ENCODE peak calls at places on chromosomes 16 and 17, in five cellular contexts. One of them, this sample, is unnamed. For H3K36me3 and H3K4me1, the result is how much of the 10 kb centered on the place peaks cover.

GRCh38 chr17:57604771-57605733 is 140.0 kb downstream of the CCDC182 start:
- DNase-seq in heart left ventricle: no peak
- DNase-seq in GM23338: peak
- DNase-seq in prostate gland: peak
- DNase-seq in naive thymus-derived CD4-positive, alpha-beta T cell: peak
- DNase-seq in this sample: peak

GRCh38 chr17:1486802-1487695 is 5.4 kb downstream of the MYO1C start:
- DNase-seq in heart left ventricle: peak
- DNase-seq in GM23338: peak
- DNase-seq in prostate gland: peak
- DNase-seq in naive thymus-derived CD4-positive, alpha-beta T cell: peak
- DNase-seq in this sample: peak

GRCh38 chr16:1794221-1794871 is 841 bp upstream of the IGFALS start:
- DNase-seq in heart left ventricle: no peak
- DNase-seq in GM23338: no peak
- DNase-seq in prostate gland: no peak
- DNase-seq in naive thymus-derived CD4-positive, alpha-beta T cell: no peak
- DNase-seq in this sample: no peak

GRCh38 chr17:1865252-1866037 is 35.6 kb downstream of the RPA1 start:
- DNase-seq in heart left ventricle: no peak
- DNase-seq in GM23338: peak
- DNase-seq in prostate gland: peak
- DNase-seq in naive thymus-derived CD4-positive, alpha-beta T cell: peak
- DNase-seq in this sample: peak

GRCh38 chr16:4795181-4795827 is at the start of gene SMIM22:
- DNase-seq in heart left ventricle: no peak
- DNase-seq in GM23338: peak
- DNase-seq in prostate gland: no peak
- DNase-seq in naive thymus-derived CD4-positive, alpha-beta T cell: no peak
- DNase-seq in this sample: no peak

GRCh38 chr17:11908711-11909146 is 88.5 kb downstream of the ZNF18 start:
- DNase-seq in heart left ventricle: no peak
- DNase-seq in GM23338: no peak
- DNase-seq in prostate gland: no peak
- DNase-seq in naive thymus-derived CD4-positive, alpha-beta T cell: no peak
- DNase-seq in this sample: no peak

GRCh38 chr16:4772351-4772750 is 5.4 kb upstream of the ZNF500 start:
- DNase-seq in heart left ventricle: no peak
- DNase-seq in GM23338: no peak
- DNase-seq in prostate gland: no peak
- DNase-seq in naive thymus-derived CD4-positive, alpha-beta T cell: no peak
- DNase-seq in this sample: no peak

GRCh38 chr17:45131616-45132301 is 556 bp downstream of the PLCD3 start:
- DNase-seq in heart left ventricle: peak
- DNase-seq in GM23338: peak
- DNase-seq in prostate gland: no peak
- DNase-seq in naive thymus-derived CD4-positive, alpha-beta T cell: peak
- DNase-seq in this sample: peak

GRCh38 chr16:2292221-2292620 is 24.3 kb upstream of the RNPS1 start:
- DNase-seq in heart left ventricle: no peak
- DNase-seq in GM23338: no peak
- DNase-seq in prostate gland: no peak
- DNase-seq in naive thymus-derived CD4-positive, alpha-beta T cell: no peak
- DNase-seq in this sample: no peak

GRCh38 chr16:48499822-48500440 is 110.0 kb downstream of the N4BP1 start:
- DNase-seq in heart left ventricle: no peak
- DNase-seq in GM23338: no peak
- DNase-seq in prostate gland: peak
- DNase-seq in naive thymus-derived CD4-positive, alpha-beta T cell: no peak
- DNase-seq in this sample: no peak

GRCh38 chr17:49715717-49716279 is 8.0 kb upstream of the SLC35B1 start:
- DNase-seq in heart left ventricle: no peak
- DNase-seq in GM23338: no peak
- DNase-seq in prostate gland: no peak
- DNase-seq in naive thymus-derived CD4-positive, alpha-beta T cell: no peak
- DNase-seq in this sample: peak

DNA sequence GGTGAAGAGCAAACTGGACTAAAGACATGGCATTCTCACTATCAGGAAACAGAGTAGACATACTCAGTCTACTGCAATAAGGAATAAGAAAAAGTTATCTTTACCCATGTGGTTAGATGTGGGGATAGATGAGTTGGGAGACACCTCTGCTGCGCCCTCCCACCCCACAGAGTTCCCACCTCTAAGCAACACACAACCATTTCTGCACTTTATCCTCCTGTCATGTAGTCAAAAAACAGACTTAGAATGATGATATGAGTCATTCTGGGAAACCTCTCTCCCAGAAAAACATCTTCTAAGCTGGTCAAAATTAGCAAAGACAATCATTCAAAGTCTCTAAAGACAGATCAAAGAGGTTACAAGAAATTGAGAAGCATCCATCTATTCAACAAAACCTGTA is 94.9 kb downstream of the CACNG1 start:
- DNase-seq in heart left ventricle: no peak
- DNase-seq in GM23338: no peak
- DNase-seq in prostate gland: no peak
- DNase-seq in naive thymus-derived CD4-positive, alpha-beta T cell: no peak
- DNase-seq in this sample: no peak
- H3K36me3 ChIP-seq in heart left ventricle: under half
- H3K36me3 ChIP-seq in GM23338: under half
- H3K36me3 ChIP-seq in prostate gland: under half
- H3K36me3 ChIP-seq in naive thymus-derived CD4-positive, alpha-beta T cell: under half
- H3K36me3 ChIP-seq in this sample: under half

DNA sequence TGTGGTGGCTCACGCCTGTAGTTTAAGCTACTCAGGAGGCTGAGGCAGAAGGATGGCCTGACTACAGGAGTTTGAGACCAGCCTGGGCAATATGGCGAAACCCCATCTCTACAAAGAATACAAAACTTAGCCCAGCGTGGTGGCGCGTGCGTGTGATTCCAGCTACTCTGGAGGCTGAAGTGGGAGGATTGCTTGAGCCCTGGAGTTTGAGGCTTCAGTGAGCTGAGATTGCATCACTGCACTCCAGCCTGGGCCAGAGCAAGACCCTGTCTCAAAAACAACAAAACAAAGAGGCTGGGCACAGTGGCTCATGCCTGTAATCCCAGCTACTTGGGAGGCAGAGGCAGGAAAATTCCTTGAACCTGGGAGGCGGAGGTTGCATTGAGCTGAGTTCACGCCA is 7.0 kb upstream of the CSNK1D start:
- DNase-seq in heart left ventricle: no peak
- DNase-seq in GM23338: no peak
- DNase-seq in prostate gland: no peak
- DNase-seq in naive thymus-derived CD4-positive, alpha-beta T cell: no peak
- DNase-seq in this sample: no peak
- H3K4me1 ChIP-seq in heart left ventricle: under half
- H3K4me1 ChIP-seq in GM23338: under half
- H3K4me1 ChIP-seq in prostate gland: under half
- H3K4me1 ChIP-seq in naive thymus-derived CD4-positive, alpha-beta T cell: under half
- H3K4me1 ChIP-seq in this sample: under half

GRCh38 chr16:189604-190186 is 9.4 kb downstream of the HBQ1 start:
- DNase-seq in heart left ventricle: no peak
- DNase-seq in GM23338: no peak
- DNase-seq in prostate gland: no peak
- DNase-seq in naive thymus-derived CD4-positive, alpha-beta T cell: no peak
- DNase-seq in this sample: no peak

GRCh38 chr16:191783-192294 is 11.6 kb downstream of the HBQ1 start:
- DNase-seq in heart left ventricle: no peak
- DNase-seq in GM23338: no peak
- DNase-seq in prostate gland: no peak
- DNase-seq in naive thymus-derived CD4-positive, alpha-beta T cell: no peak
- DNase-seq in this sample: no peak

GRCh38 chr16:187330-187729 is 7.1 kb downstream of the HBQ1 start:
- DNase-seq in heart left ventricle: no peak
- DNase-seq in GM23338: no peak
- DNase-seq in prostate gland: no peak
- DNase-seq in naive thymus-derived CD4-positive, alpha-beta T cell: no peak
- DNase-seq in this sample: no peak

GRCh38 chr16:185691-186090 is 5.4 kb downstream of the HBQ1 start:
- DNase-seq in heart left ventricle: no peak
- DNase-seq in GM23338: no peak
- DNase-seq in prostate gland: no peak
- DNase-seq in naive thymus-derived CD4-positive, alpha-beta T cell: no peak
- DNase-seq in this sample: no peak

DNA sequence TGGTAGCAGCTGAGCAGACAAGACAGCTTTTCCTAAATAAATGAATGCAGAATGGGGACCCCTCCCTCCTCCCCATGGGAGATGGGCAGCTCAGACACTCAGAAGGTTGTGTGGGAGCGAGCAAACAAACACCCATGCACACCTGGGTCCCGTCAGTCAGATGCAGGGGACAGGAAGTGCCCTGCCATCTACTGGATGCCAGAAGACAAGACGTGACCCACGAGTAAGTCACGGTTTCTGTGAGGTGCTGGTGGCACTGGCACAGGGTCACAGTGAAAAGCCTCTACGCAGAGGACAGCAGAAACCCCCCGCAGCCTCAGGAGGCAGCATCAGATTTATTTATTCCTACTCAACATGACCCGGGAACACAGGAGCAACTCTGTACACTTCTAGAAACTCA is 8.4 kb downstream of the HBQ1 start:
- DNase-seq in heart left ventricle: no peak
- DNase-seq in GM23338: peak
- DNase-seq in prostate gland: no peak
- DNase-seq in naive thymus-derived CD4-positive, alpha-beta T cell: peak
- DNase-seq in this sample: peak
- H3K36me3 ChIP-seq in heart left ventricle: half or more
- H3K36me3 ChIP-seq in GM23338: half or more
- H3K36me3 ChIP-seq in prostate gland: under half
- H3K36me3 ChIP-seq in naive thymus-derived CD4-positive, alpha-beta T cell: under half
- H3K36me3 ChIP-seq in this sample: under half

GRCh38 chr17:64329571-64329970 is 61.1 kb downstream of the PECAM1 start:
- DNase-seq in heart left ventricle: no peak
- DNase-seq in GM23338: no peak
- DNase-seq in prostate gland: no peak
- DNase-seq in naive thymus-derived CD4-positive, alpha-beta T cell: no peak
- DNase-seq in this sample: no peak
- H3K4me1 ChIP-seq in heart left ventricle: under half
- H3K4me1 ChIP-seq in GM23338: under half
- H3K4me1 ChIP-seq in prostate gland: under half
- H3K4me1 ChIP-seq in naive thymus-derived CD4-positive, alpha-beta T cell: under half
- H3K4me1 ChIP-seq in this sample: under half

DNA sequence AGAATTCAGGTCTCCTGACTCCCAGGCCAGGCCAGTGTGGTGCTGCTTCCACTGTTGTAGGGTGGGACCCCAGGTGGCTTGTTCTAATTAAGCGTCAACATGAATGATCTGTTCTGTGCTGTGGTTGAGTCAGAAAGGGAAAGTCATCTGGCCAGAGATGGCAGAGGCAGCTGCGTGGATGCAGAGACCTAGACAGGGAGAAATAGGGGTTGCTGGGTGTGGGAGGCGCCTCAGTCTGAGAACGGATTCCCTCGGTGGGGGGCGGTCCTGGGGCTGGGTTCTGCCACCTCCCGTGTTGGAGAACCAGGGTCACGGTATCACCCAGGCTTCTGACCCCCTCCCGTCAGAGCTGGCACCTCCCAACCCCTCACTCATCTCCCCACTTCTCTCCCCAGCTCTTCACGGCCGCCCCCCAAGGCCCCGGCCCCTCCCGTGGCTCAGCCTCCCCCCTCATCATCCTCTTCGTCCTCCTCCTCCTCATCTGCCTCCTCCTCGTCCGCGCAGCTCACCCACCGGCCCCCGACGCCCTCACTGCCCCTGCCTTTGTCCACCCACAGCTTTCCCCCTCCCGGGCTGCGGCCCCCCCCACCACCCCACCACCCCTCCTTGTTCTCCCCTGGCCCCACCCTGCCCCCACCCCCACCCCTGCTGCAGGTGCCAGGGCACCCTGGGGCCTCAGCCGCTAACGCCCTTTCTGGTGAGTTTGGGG is 5.7 kb downstream of the FBRS start:
- DNase-seq in heart left ventricle: no peak
- DNase-seq in GM23338: no peak
- DNase-seq in prostate gland: no peak
- DNase-seq in naive thymus-derived CD4-positive, alpha-beta T cell: no peak
- DNase-seq in this sample: no peak
- H3K36me3 ChIP-seq in heart left ventricle: half or more
- H3K36me3 ChIP-seq in GM23338: under half
- H3K36me3 ChIP-seq in prostate gland: under half
- H3K36me3 ChIP-seq in naive thymus-derived CD4-positive, alpha-beta T cell: under half
- H3K36me3 ChIP-seq in this sample: half or more

GRCh38 chr16:71626858-71627213 is 852 bp downstream of the MARVELD3 start:
- DNase-seq in heart left ventricle: no peak
- DNase-seq in GM23338: peak
- DNase-seq in prostate gland: peak
- DNase-seq in naive thymus-derived CD4-positive, alpha-beta T cell: no peak
- DNase-seq in this sample: no peak

GRCh38 chr16:71630808-71631207 is 4.8 kb downstream of the MARVELD3 start:
- DNase-seq in heart left ventricle: no peak
- DNase-seq in GM23338: no peak
- DNase-seq in prostate gland: no peak
- DNase-seq in naive thymus-derived CD4-positive, alpha-beta T cell: no peak
- DNase-seq in this sample: no peak

GRCh38 chr16:71629617-71630016 is 3.6 kb downstream of the MARVELD3 start:
- DNase-seq in heart left ventricle: no peak
- DNase-seq in GM23338: no peak
- DNase-seq in prostate gland: peak
- DNase-seq in naive thymus-derived CD4-positive, alpha-beta T cell: no peak
- DNase-seq in this sample: no peak

GRCh38 chr16:71627631-71628236 is 1.8 kb downstream of the MARVELD3 start:
- DNase-seq in heart left ventricle: no peak
- DNase-seq in GM23338: peak
- DNase-seq in prostate gland: no peak
- DNase-seq in naive thymus-derived CD4-positive, alpha-beta T cell: no peak
- DNase-seq in this sample: no peak

GRCh38 chr16:71628810-71629209 is 2.8 kb downstream of the MARVELD3 start:
- DNase-seq in heart left ventricle: no peak
- DNase-seq in GM23338: no peak
- DNase-seq in prostate gland: no peak
- DNase-seq in naive thymus-derived CD4-positive, alpha-beta T cell: no peak
- DNase-seq in this sample: no peak
- H3K4me1 ChIP-seq in heart left ventricle: under half
- H3K4me1 ChIP-seq in GM23338: under half
- H3K4me1 ChIP-seq in prostate gland: under half
- H3K4me1 ChIP-seq in naive thymus-derived CD4-positive, alpha-beta T cell: under half
- H3K4me1 ChIP-seq in this sample: under half

DNA sequence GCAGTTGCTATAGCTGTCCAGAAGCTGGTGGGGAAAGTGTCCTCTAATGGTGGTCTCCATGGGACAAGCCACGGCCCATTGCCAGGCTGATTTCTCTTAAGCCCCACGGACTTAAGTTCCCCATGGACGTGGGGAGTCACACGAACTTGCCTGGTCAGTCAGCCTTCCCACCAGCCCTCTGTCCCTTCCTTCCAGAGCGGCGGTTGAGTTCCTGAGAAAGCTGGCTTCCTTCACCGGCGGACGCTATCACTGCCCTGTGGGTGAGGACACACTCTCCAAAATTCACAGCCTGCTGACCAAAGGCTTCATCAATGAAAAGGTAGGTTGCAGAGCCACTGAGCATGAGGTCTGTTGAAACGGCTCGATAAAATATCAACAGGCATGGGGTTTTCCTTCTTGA is 10.0 kb upstream of the SDR42E2 start:
- DNase-seq in heart left ventricle: no peak
- DNase-seq in GM23338: no peak
- DNase-seq in prostate gland: no peak
- DNase-seq in naive thymus-derived CD4-positive, alpha-beta T cell: no peak
- DNase-seq in this sample: no peak
- H3K36me3 ChIP-seq in heart left ventricle: under half
- H3K36me3 ChIP-seq in GM23338: under half
- H3K36me3 ChIP-seq in prostate gland: under half
- H3K36me3 ChIP-seq in naive thymus-derived CD4-positive, alpha-beta T cell: under half
- H3K36me3 ChIP-seq in this sample: under half